ENCODE peak calls at places on chromosomes 3 and 15, in ten cellular contexts. J, T, B, R, E, X, H, M, A and I are unnamed samples.

GRCh38 chr15:68638953-68639500 is 60.2 kb downstream of the CORO2B start:
- DNase-seq in J (no peak), T (peak), B (no peak), R (peak), E (peak), X (no peak), H (no peak), M (peak), A (no peak), I (no peak)

GRCh38 chr15:70053703-70054229 is 44.0 kb downstream of the TLE3 start:
- DNase-seq in J (no peak), T (no peak), B (peak), R (no peak), E (no peak), X (no peak), H (no peak), M (no peak), A (no peak), I (no peak)

GRCh38 chr15:98063871-98064270 is 103.4 kb downstream of the ARRDC4 start:
- DNase-seq in J (no peak), T (no peak), B (no peak), R (peak), E (no peak), X (no peak), H (no peak), M (peak), A (no peak), I (no peak)

GRCh38 chr15:63045438-63046278 is 3.1 kb downstream of the TPM1 start:
- DNase-seq in J (no peak), T (no peak), B (no peak), R (peak), E (peak), X (no peak), H (no peak), M (no peak), A (no peak), I (no peak)

GRCh38 chr15:68364028-68364659 is 67.8 kb downstream of the ITGA11 start:
- DNase-seq in J (peak), T (no peak), B (no peak), R (peak), E (no peak), X (no peak), H (no peak), M (no peak), A (no peak), I (no peak)

GRCh38 chr3:108031893-108032292 is 58.9 kb downstream of the CD47 start:
- DNase-seq in J (no peak), T (no peak), B (no peak), R (no peak), E (no peak), X (no peak), H (no peak), M (peak), A (peak), I (no peak)

GRCh38 chr3:165642761-165643432 is 194.3 kb downstream of the BCHE start:
- DNase-seq in J (peak), T (peak), B (no peak), R (peak), E (peak), X (peak), H (peak), M (peak), A (peak), I (no peak)

GRCh38 chr3:124893526-124893925 is 6.4 kb upstream of the ITGB5 start:
- DNase-seq in J (no peak), T (no peak), B (no peak), R (no peak), E (no peak), X (no peak), H (no peak), M (no peak), A (peak), I (no peak)

GRCh38 chr3:107911337-107912000 is 179.4 kb downstream of the CD47 start:
- DNase-seq in J (no peak), T (no peak), B (no peak), R (no peak), E (no peak), X (no peak), H (no peak), M (no peak), A (peak), I (no peak)

GRCh38 chr3:188106898-188107684 is 46.9 kb upstream of the LPP start:
- DNase-seq in J (no peak), T (no peak), B (no peak), R (no peak), E (no peak), X (no peak), H (no peak), M (no peak), A (no peak), I (no peak)

GRCh38 chr3:126557415-126557745 is 1.4 kb downstream of the C3orf22 start:
- DNase-seq in J (no peak), T (no peak), B (peak), R (no peak), E (no peak), X (no peak), H (no peak), M (no peak), A (no peak), I (no peak)

GRCh38 chr3:59608356-59608755 is 558.5 kb upstream of the CFAP20DC start:
- DNase-seq in J (no peak), T (no peak), B (no peak), R (no peak), E (no peak), X (no peak), H (no peak), M (no peak), A (no peak), I (no peak)

GRCh38 chr3:151538706-151539403 is 78.0 kb upstream of the IGSF10 start:
- DNase-seq in J (no peak), T (peak), B (no peak), R (peak), E (peak), X (no peak), H (no peak), M (peak), A (no peak), I (peak)

GRCh38 chr3:45753095-45753494 is 43.2 kb downstream of the SLC6A20 start:
- DNase-seq in J (no peak), T (no peak), B (no peak), R (no peak), E (no peak), X (no peak), H (no peak), M (no peak), A (no peak), I (no peak)

GRCh38 chr3:23994247-23994574 is 49.1 kb downstream of the NR1D2 start:
- DNase-seq in J (peak), T (no peak), B (no peak), R (peak), E (no peak), X (no peak), H (no peak), M (no peak), A (no peak), I (no peak)

GRCh38 chr3:168034152-168034928 is 61.4 kb downstream of the GOLIM4 start:
- DNase-seq in J (peak), T (peak), B (no peak), R (peak), E (peak), X (no peak), H (no peak), M (peak), A (peak), I (no peak)

GRCh38 chr3:196274585-196274984 is 12.9 kb downstream of the PCYT1A start:
- DNase-seq in J (no peak), T (peak), B (no peak), R (no peak), E (peak), X (no peak), H (no peak), M (peak), A (peak), I (no peak)

GRCh38 chr15:42131826-42132806 is 24.3 kb downstream of the PLA2G4F start:
- DNase-seq in J (no peak), T (no peak), B (peak), R (no peak), E (no peak), X (no peak), H (no peak), M (no peak), A (peak), I (no peak)

GRCh38 chr3:16927485-16927884 is 42.7 kb downstream of the PLCL2 start:
- DNase-seq in J (no peak), T (no peak), B (peak), R (no peak), E (no peak), X (no peak), H (no peak), M (no peak), A (no peak), I (no peak)

GRCh38 chr15:99536422-99537033 is 29.3 kb upstream of the MEF2A start:
- DNase-seq in J (peak), T (peak), B (no peak), R (peak), E (peak), X (no peak), H (no peak), M (peak), A (peak), I (no peak)

GRCh38 chr3:192916455-192917257 is 1.0 kb downstream of the MB21D2 start:
- DNase-seq in J (peak), T (peak), B (peak), R (peak), E (peak), X (peak), H (no peak), M (peak), A (peak), I (peak)

GRCh38 chr3:29515451-29515850 is 234.6 kb downstream of the RBMS3 start:
- DNase-seq in J (peak), T (peak), B (no peak), R (peak), E (peak), X (no peak), H (no peak), M (peak), A (peak), I (no peak)

GRCh38 chr3:11642455-11643162 is 1.1 kb downstream of the VGLL4 start:
- DNase-seq in J (peak), T (peak), B (peak), R (peak), E (peak), X (peak), H (peak), M (peak), A (peak), I (peak)

GRCh38 chr3:146640955-146641867 is 36.1 kb upstream of the PLSCR5 start:
- DNase-seq in J (peak), T (peak), B (peak), R (peak), E (peak), X (no peak), H (no peak), M (peak), A (peak), I (peak)

GRCh38 chr3:38826001-38826400 is 10.0 kb upstream of the SCN10A start:
- DNase-seq in J (no peak), T (no peak), B (no peak), R (no peak), E (no peak), X (no peak), H (no peak), M (no peak), A (no peak), I (no peak)

GRCh38 chr3:38824349-38824748 is 8.3 kb upstream of the SCN10A start:
- DNase-seq in J (no peak), T (no peak), B (no peak), R (no peak), E (no peak), X (no peak), H (no peak), M (no peak), A (no peak), I (no peak)

GRCh38 chr3:38829404-38829803 is 13.4 kb upstream of the SCN10A start:
- DNase-seq in J (peak), T (peak), B (no peak), R (peak), E (peak), X (no peak), H (no peak), M (peak), A (peak), I (peak)

GRCh38 chr3:38827791-38828190 is 11.8 kb upstream of the SCN10A start:
- DNase-seq in J (no peak), T (no peak), B (no peak), R (no peak), E (no peak), X (no peak), H (no peak), M (no peak), A (no peak), I (no peak)

GRCh38 chr3:38828681-38829080 is 12.7 kb upstream of the SCN10A start:
- DNase-seq in J (no peak), T (no peak), B (no peak), R (no peak), E (no peak), X (no peak), H (no peak), M (no peak), A (no peak), I (no peak)
- TF ChIP-seq CTCF in J (no peak), T (no peak), B (no peak), R (no peak), E (no peak), X (no peak), H (no peak), M (no peak), A (no peak), I (no peak)

GRCh38 chr3:3799173-3800075 is at the start of gene LRRN1:
- DNase-seq in J (no peak), T (peak), B (peak), R (no peak), E (peak), X (peak), H (no peak), M (no peak), A (peak), I (peak)
- TF ChIP-seq CTCF in J (no peak), T (no peak), B (no peak), R (no peak), E (no peak), X (no peak), H (no peak), M (no peak), A (no peak), I (no peak)

DNA sequence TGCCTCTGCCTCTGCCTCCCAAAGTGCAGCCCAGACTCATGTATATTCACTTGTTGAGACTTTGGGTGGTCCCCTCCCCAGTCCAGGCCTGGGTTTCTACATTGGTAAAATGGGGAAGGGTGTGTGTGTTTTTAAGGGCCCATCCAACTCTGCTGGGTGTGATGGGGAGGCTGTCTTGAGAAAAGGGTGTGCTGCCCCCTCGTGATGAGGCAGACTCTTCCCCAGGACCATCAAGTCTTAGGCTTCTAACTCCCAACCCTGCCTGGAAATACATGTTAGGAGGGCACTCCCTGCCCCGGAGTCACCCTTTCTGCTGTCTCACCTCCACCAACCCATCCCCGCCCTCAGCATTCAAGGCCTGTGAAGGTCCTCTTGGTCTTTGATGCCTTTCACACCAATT is 4.4 kb upstream of the PTPN23 start:
- DNase-seq in J (no peak), T (no peak), B (no peak), R (no peak), E (no peak), X (no peak), H (no peak), M (no peak), A (no peak), I (no peak)
- TF ChIP-seq CTCF in J (no peak), T (no peak), B (no peak), R (no peak), E (peak), X (no peak), H (no peak), M (no peak), A (no peak), I (no peak)

GRCh38 chr15:82060817-82061216 is 15.0 kb upstream of the MEX3B start:
- DNase-seq in J (no peak), T (no peak), B (no peak), R (no peak), E (no peak), X (no peak), H (no peak), M (no peak), A (no peak), I (no peak)

GRCh38 chr15:82064824-82065223 is 19.0 kb upstream of the MEX3B start:
- DNase-seq in J (peak), T (peak), B (no peak), R (no peak), E (no peak), X (no peak), H (no peak), M (peak), A (peak), I (no peak)

GRCh38 chr15:82063055-82063454 is 17.2 kb upstream of the MEX3B start:
- DNase-seq in J (no peak), T (no peak), B (no peak), R (no peak), E (no peak), X (no peak), H (no peak), M (no peak), A (no peak), I (no peak)

GRCh38 chr15:82058517-82059204 is 12.8 kb upstream of the MEX3B start:
- DNase-seq in J (no peak), T (no peak), B (no peak), R (no peak), E (no peak), X (no peak), H (no peak), M (no peak), A (no peak), I (no peak)

GRCh38 chr15:82062479-82062878 is 16.7 kb upstream of the MEX3B start:
- DNase-seq in J (no peak), T (no peak), B (no peak), R (no peak), E (no peak), X (no peak), H (no peak), M (no peak), A (no peak), I (no peak)
- TF ChIP-seq CTCF in J (no peak), T (no peak), B (no peak), R (no peak), E (no peak), X (no peak), H (no peak), M (no peak), A (no peak), I (no peak)

GRCh38 chr3:189169728-189170127 is 2.0 kb upstream of the TPRG1 start:
- DNase-seq in J (no peak), T (no peak), B (no peak), R (no peak), E (no peak), X (no peak), H (no peak), M (no peak), A (no peak), I (no peak)
- TF ChIP-seq CTCF in J (no peak), T (peak), B (no peak), R (no peak), E (peak), X (no peak), H (no peak), M (no peak), A (no peak), I (peak)